ENCODE peak calls at places on chromosomes 11 and 22, in seven cellular contexts. D is thyroid gland, X is body of pancreas, V is BE2C, W is esophagus squamous epithelium, I is pancreas, E is stomach. K is an unnamed sample.

GRCh38 chr22:20229916-20230775 is 38.0 kb downstream of the RTN4R start:
- DNase-seq in D (peak; percentile 97), X (peak; percentile 54), V (no peak), W (no peak), I (no peak), E (peak; percentile 33), K (no peak)

GRCh38 chr22:22351366-22351765 is 106.8 kb downstream of the VPREB1 start:
- DNase-seq in D (no peak), X (no peak), V (no peak), W (no peak), I (no peak), E (no peak), K (no peak)

GRCh38 chr11:5367461-5368074 is 16.0 kb upstream of the OR51M1 start:
- DNase-seq in D (no peak), X (no peak), V (no peak), W (no peak), I (no peak), E (no peak), K (no peak)

GRCh38 chr11:21965221-21965620 is 227.7 kb upstream of the ANO5 start:
- DNase-seq in D (no peak), X (no peak), V (no peak), W (no peak), I (no peak), E (no peak), K (no peak)

GRCh38 chr11:107043242-107043991 is 25.1 kb upstream of the GUCY1A2 start:
- DNase-seq in D (no peak), X (no peak), V (no peak), W (no peak), I (no peak), E (no peak), K (no peak)

GRCh38 chr22:26887456-26887855 is 230.1 kb downstream of the MIAT start:
- DNase-seq in D (no peak), X (no peak), V (no peak), W (no peak), I (no peak), E (no peak), K (no peak)

GRCh38 chr11:36488096-36488495 is 22.0 kb downstream of the TRAF6 start:
- DNase-seq in D (no peak), X (no peak), V (no peak), W (no peak), I (no peak), E (no peak), K (no peak)

GRCh38 chr11:94757037-94757681 is 11.0 kb upstream of the AMOTL1 start:
- DNase-seq in D (no peak), X (no peak), V (no peak), W (no peak), I (no peak), E (no peak), K (no peak)

GRCh38 chr11:1936072-1936780 is 10.9 kb upstream of the MRPL23 start:
- DNase-seq in D (no peak), X (no peak), V (peak; percentile 1), W (no peak), I (peak; percentile 8), E (no peak), K (no peak)

GRCh38 chr11:62336949-62337681 is at the start of gene ASRGL1:
- DNase-seq in D (peak; percentile 94), X (peak; percentile 94), V (peak; percentile 78), W (no peak), I (peak; percentile 90), E (peak; percentile 94), K (peak; percentile 74)

GRCh38 chr22:39893526-39893925 is at the start of gene ENTHD1:
- DNase-seq in D (no peak), X (no peak), V (no peak), W (no peak), I (no peak), E (no peak), K (no peak)

GRCh38 chr11:128421577-128421976 is 165.8 kb downstream of the ETS1 start:
- DNase-seq in D (no peak), X (no peak), V (peak; percentile 47), W (no peak), I (no peak), E (no peak), K (no peak)

GRCh38 chr11:72813740-72814138 is 472 bp upstream of the ATG16L2 start:
- DNase-seq in D (peak; percentile 81), X (peak; percentile 81), V (peak; percentile 86), W (no peak), I (no peak), E (peak; percentile 85), K (no peak)

GRCh38 chr11:6646040-6646439 is 9.6 kb downstream of the DCHS1 start:
- DNase-seq in D (no peak), X (no peak), V (no peak), W (no peak), I (no peak), E (no peak), K (no peak)

GRCh38 chr22:43428005-43428485 is 16.2 kb downstream of the MPPED1 start:
- DNase-seq in D (no peak), X (no peak), V (no peak), W (no peak), I (no peak), E (no peak), K (no peak)

GRCh38 chr11:67113231-67113721 is 5.8 kb upstream of the KDM2A start:
- DNase-seq in D (no peak), X (no peak), V (no peak), W (no peak), I (no peak), E (no peak), K (no peak)

DNA sequence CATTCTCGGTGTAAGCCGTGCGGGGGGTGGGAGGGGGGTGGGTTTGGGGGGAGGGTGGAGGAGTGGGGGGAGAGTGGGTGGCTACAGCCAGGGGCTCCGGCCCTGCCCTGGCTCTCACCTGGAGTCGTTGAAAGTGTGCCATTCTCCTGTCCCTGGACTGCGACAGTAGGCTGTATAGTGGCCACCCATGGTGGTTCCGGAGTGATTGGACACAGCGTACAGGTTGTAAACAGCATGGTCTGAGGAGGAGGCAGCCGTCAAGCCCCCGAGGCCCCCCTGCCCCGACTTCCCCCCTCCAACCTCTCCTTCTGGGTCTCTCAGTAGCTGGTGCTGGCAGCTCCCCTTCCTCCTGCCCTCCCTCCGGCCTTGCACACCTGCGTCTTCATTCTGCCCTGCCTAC is 10.6 kb upstream of the MFRP start:
- DNase-seq in D (no peak), X (no peak), V (no peak), W (no peak), I (no peak), E (no peak), K (no peak)
- H3K4me3 ChIP-seq in D (no peak overlapping the region), X (no peak overlapping the region), V (peak overlapping the region; percentile 68), W (peak overlapping the region; percentile 75), I (no peak overlapping the region), E (peak overlapping the region; percentile 52), K (peak overlapping the region; percentile 47)

GRCh38 chr22:37923927-37924326 is 17.8 kb downstream of the MICALL1 start:
- DNase-seq in D (no peak), X (peak; percentile 41), V (no peak), W (no peak), I (no peak), E (peak; percentile 70), K (no peak)

GRCh38 chr22:37918580-37919274 is 12.6 kb downstream of the MICALL1 start:
- DNase-seq in D (no peak), X (no peak), V (no peak), W (no peak), I (no peak), E (no peak), K (no peak)

GRCh38 chr22:37918149-37918548 is 12.1 kb downstream of the MICALL1 start:
- DNase-seq in D (no peak), X (no peak), V (no peak), W (no peak), I (no peak), E (no peak), K (no peak)

GRCh38 chr22:37922177-37922576 is 16.1 kb downstream of the MICALL1 start:
- DNase-seq in D (no peak), X (no peak), V (no peak), W (no peak), I (no peak), E (no peak), K (no peak)

GRCh38 chr22:37920131-37920530 is 14.0 kb downstream of the MICALL1 start:
- DNase-seq in D (no peak), X (no peak), V (no peak), W (no peak), I (no peak), E (no peak), K (no peak)
- H3K9me3 ChIP-seq in D (no peaks in the 10 kb centered on the region), X (no peaks in the 10 kb centered on the region), V (no peaks in the 10 kb centered on the region), W (no peaks in the 10 kb centered on the region), I (no peaks in the 10 kb centered on the region), E (no peaks in the 10 kb centered on the region), K (no peaks in the 10 kb centered on the region)

GRCh38 chr22:45526768-45527360 is 24.2 kb downstream of the FBLN1 start:
- DNase-seq in D (no peak), X (no peak), V (no peak), W (no peak), I (no peak), E (no peak), K (no peak)

GRCh38 chr22:45526263-45526662 is 23.6 kb downstream of the FBLN1 start:
- DNase-seq in D (no peak), X (no peak), V (no peak), W (no peak), I (no peak), E (no peak), K (no peak)

GRCh38 chr22:45524157-45524556 is 21.5 kb downstream of the FBLN1 start:
- DNase-seq in D (no peak), X (no peak), V (no peak), W (no peak), I (no peak), E (no peak), K (no peak)

GRCh38 chr22:45524966-45525365 is 22.3 kb downstream of the FBLN1 start:
- DNase-seq in D (no peak), X (no peak), V (no peak), W (no peak), I (no peak), E (no peak), K (no peak)

GRCh38 chr22:45525480-45525879 is 22.8 kb downstream of the FBLN1 start:
- DNase-seq in D (no peak), X (no peak), V (no peak), W (no peak), I (no peak), E (no peak), K (no peak)
- H3K36me3 ChIP-seq in D (no peaks in the 10 kb centered on the region), X (no peaks in the 10 kb centered on the region), V (no peaks in the 10 kb centered on the region), W (no peaks in the 10 kb centered on the region), I (no peaks in the 10 kb centered on the region), E (no peaks in the 10 kb centered on the region), K (peaks cover 70% of the 10 kb centered on the region)

DNA sequence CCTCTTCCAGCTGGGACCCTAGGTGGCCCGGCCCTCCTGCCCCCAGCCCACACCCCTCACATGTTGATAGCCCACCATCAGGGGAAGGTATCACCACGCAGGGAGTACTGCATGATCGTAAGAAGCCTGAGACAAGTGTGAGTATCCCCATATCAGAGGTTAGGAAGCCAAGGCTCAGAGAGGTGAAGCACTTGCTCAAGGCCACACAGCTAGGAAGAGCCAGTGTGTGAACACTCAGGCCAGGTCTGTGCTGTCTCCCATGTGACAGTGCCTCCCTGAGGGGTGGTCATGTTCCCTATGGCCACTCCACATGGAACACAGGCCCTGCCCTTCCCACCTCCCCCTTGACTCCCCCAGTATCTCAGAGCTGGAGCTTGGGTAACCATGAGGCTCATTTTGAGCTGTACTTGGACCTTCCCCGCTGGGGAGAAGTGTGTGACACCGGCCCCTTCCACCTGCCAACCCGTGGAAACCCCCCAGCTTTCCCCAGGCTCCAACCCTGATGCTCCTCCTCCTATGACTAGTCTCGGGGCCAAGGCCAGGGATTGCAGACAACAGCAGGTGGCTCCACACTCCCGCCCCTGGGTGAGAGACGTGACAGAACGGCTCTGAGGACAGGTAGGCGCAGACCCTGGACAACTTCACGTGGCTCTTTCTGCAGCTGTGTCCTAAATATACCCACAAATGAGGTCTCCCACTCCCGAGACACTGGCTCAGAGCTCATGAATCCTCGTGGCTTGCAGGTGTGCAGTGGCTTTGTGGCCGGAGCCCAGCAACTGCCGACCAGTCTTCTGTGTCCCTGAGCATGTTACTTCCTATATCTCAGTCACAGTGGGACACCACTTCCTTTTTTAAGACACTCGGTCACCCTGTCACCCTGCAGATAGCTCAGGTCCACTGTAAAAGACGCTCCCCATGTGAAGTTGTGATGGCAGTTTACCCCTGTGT is 55.3 kb downstream of the NECTIN1 start:
- DNase-seq in D (no peak), X (no peak), V (no peak), W (no peak), I (no peak), E (peak; percentile 30), K (no peak)
- H3K4me3 ChIP-seq in D (no peak overlapping the region), X (no peak overlapping the region), V (no peak overlapping the region), W (no peak overlapping the region), I (no peak overlapping the region), E (no peak overlapping the region), K (no peak overlapping the region)